ENCODE peak calls at places on chromosomes 3 and 15, in six cellular contexts. P is Peyer's patch, W is heart left ventricle, Q is AG09309, K is fibroblast of the aortic adventitia, F is sigmoid colon. Y is an unnamed sample.
A peak's percentile ranks its signal among the peaks of the same experiment; 100 is the strongest.

GRCh38 chr15:94141802-94142201 is 89.6 kb upstream of the MCTP2 start:
- DNase-seq in F (no peak), Q (no peak), P (no peak), K (no peak), W (no peak), Y (no peak)

GRCh38 chr15:31350771-31351170 is 24.1 kb downstream of the KLF13 start:
- DNase-seq in P (no peak), F (no peak), W (no peak), K (no peak), Q (no peak), Y (no peak)

GRCh38 chr3:20185364-20185732 is 658 bp downstream of the SGO1 start:
- DNase-seq in Q (no peak), F (no peak), K (peak; percentile 7), W (no peak), P (no peak), Y (peak; percentile 40)

GRCh38 chr15:33027636-33028035 is 166.9 kb downstream of the FMN1 start:
- DNase-seq in K (no peak), Q (no peak), W (no peak), F (no peak), P (no peak), Y (no peak)

GRCh38 chr15:89625716-89626115 is 29.6 kb downstream of the KIF7 start:
- DNase-seq in P (no peak), W (no peak), K (no peak), Q (no peak), F (no peak), Y (no peak)

GRCh38 chr3:127525373-127525772 is 65.2 kb downstream of the TPRA1 start:
- DNase-seq in Q (peak; percentile 4), K (peak; percentile 5), P (no peak), W (no peak), F (no peak), Y (no peak)

GRCh38 chr3:184672972-184673875 is 38.6 kb downstream of the MAGEF1 start:
- DNase-seq in W (peak; percentile 40), K (no peak), Q (no peak), F (no peak), P (no peak), Y (no peak)

GRCh38 chr3:42501321-42501680 is 1.1 kb upstream of the VIPR1 start:
- DNase-seq in Q (no peak), F (no peak), P (no peak), K (no peak), W (no peak), Y (no peak)

GRCh38 chr3:190877925-190878324 is 15.4 kb upstream of the GMNC start:
- DNase-seq in W (no peak), F (no peak), K (no peak), P (no peak), Q (no peak), Y (no peak)

GRCh38 chr15:68113273-68113672 is 59.2 kb downstream of the PIAS1 start:
- DNase-seq in F (no peak), K (peak; percentile 55), W (no peak), P (no peak), Q (peak; percentile 0), Y (no peak)

GRCh38 chr3:58288011-58288728 is 17.9 kb upstream of the RPP14 start:
- DNase-seq in Q (no peak), F (no peak), K (no peak), P (no peak), W (no peak), Y (no peak)

GRCh38 chr3:9508781-9509180 is 44.8 kb downstream of the LHFPL4 start:
- DNase-seq in Q (no peak), P (no peak), K (no peak), F (no peak), W (no peak), Y (peak; percentile 33)

GRCh38 chr15:85580914-85581313 is 200.5 kb downstream of the AKAP13 start:
- DNase-seq in P (peak; percentile 70), K (no peak), Q (no peak), F (no peak), W (peak; percentile 73), Y (no peak)

GRCh38 chr15:73991726-73992593 is at the start of gene STOML1:
- DNase-seq in F (peak; percentile 94), P (peak; percentile 95), K (peak; percentile 90), Q (peak; percentile 71), W (peak; percentile 97), Y (peak; percentile 96)

GRCh38 chr3:147299656-147300055 is 106.7 kb downstream of the ZIC4 start:
- DNase-seq in F (no peak), P (no peak), K (peak; percentile 11), W (no peak), Q (peak; percentile 14), Y (no peak)

GRCh38 chr15:99102332-99103235 is 2.3 kb upstream of the SYNM start:
- DNase-seq in P (no peak), F (peak; percentile 62), K (no peak), W (no peak), Q (no peak), Y (no peak)

GRCh38 chr15:44243829-44244228 is 44.7 kb upstream of the GOLM2 start:
- DNase-seq in K (no peak), P (no peak), Q (no peak), W (no peak), F (no peak), Y (no peak)

GRCh38 chr3:78728406-78729145 is 1039.2 kb downstream of the ROBO1 start:
- DNase-seq in P (peak; percentile 51), K (peak; percentile 59), Q (no peak), F (peak; percentile 82), W (peak; percentile 61), Y (peak; percentile 27)

GRCh38 chr3:192237992-192238608 is 489.2 kb downstream of the FGF12 start:
- DNase-seq in K (no peak), F (no peak), P (no peak), W (peak; percentile 51), Q (no peak), Y (no peak)
- TF ChIP-seq CTCF in K (no peak), F (no peak), P (no peak), W (no peak), Q (no peak), Y (no peak)

GRCh38 chr3:186713499-186713898 is 3.7 kb upstream of the KNG1 start:
- DNase-seq in F (no peak), Q (no peak), P (no peak), W (no peak), K (no peak), Y (no peak)

GRCh38 chr3:186705882-186706780 is 11.0 kb upstream of the KNG1 start:
- DNase-seq in W (no peak), F (no peak), Q (no peak), P (no peak), K (no peak), Y (no peak)

DNA sequence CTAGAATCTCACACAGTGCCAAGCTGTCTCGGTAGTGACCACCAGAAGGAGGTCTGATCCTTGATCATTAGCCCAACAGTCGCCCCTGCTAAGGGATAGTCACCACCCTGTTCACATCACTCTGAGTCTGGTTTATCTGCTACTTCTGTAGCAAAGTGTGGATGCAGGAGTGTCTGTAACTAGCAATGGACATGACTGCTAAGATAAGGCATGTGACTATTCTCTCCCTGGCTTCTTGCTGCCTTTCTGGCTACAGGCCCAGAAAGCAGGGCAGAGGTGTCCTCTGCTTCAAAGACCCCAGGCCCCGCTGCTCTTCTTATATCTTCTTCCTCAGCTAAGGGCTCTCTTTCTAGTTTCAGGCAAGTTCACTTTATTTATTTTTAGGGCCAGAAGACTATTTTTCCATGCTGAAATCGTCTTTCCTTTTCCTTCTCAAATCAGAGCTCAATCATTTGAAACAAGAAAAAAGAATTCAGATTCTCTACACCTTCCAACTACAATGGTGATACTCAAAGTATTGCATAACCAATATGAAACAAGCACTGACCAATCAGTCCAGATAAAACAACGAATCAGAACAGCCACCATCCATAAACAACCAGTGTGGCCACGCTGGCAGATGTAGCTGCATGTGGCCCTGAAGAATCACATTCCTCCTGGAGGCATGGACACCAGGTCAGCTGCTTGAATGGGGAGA is 8.0 kb upstream of the KNG1 start:
- DNase-seq in K (no peak), F (no peak), Q (no peak), W (no peak), P (no peak), Y (no peak)
- TF ChIP-seq CTCF in K (no peak), F (no peak), Q (no peak), W (no peak), P (no peak), Y (no peak)

DNA sequence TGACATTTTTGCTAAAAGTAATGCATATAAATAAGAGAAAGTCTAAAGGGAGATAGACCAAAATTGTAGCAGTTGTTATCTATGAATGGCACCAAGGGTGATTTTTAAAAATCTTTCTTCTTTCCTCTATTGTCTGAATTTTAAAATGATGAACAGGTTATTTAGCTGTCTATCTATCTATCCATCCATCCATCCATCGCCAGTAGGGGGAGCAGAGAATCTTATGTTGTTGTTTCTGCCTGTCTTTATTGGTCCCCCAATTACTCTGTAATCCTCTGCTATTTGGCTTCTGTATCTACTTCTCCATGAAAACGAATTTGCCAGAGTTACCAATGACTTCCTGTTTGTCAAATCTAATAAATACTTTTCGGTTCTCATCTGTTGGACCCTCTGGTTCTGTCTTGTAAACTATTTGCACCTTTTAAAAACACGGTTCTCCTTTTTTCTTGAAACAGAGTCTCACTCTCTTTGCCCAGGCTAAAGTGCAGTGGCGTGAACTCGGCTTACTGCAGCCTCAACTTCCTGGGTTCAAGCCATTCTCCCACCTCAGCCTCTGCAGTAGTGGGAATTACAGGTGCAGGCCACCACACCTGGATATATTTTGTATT is 86.0 kb downstream of the ECT2 start:
- DNase-seq in P (no peak), F (no peak), Q (peak; percentile 13), K (peak; percentile 78), W (no peak), Y (no peak)
- TF ChIP-seq CTCF in P (peak; percentile 58), F (peak; percentile 10), Q (peak; percentile 74), K (peak; percentile 83), W (peak; percentile 64), Y (peak; percentile 54)

GRCh38 chr3:112813016-112813415 is 33.6 kb downstream of the CD200R1L start:
- DNase-seq in W (no peak), K (peak; percentile 49), F (no peak), Q (no peak), P (no peak), Y (no peak)

GRCh38 chr3:112813723-112814171 is 32.9 kb downstream of the CD200R1L start:
- DNase-seq in W (no peak), Q (peak; percentile 58), F (no peak), P (no peak), K (peak; percentile 80), Y (no peak)

GRCh38 chr3:112810561-112810960 is 36.1 kb downstream of the CD200R1L start:
- DNase-seq in K (no peak), P (no peak), F (no peak), Q (no peak), W (no peak), Y (no peak)

GRCh38 chr3:112811917-112812660 is 34.6 kb downstream of the CD200R1L start:
- DNase-seq in P (no peak), K (peak; percentile 58), F (peak; percentile 74), Q (no peak), W (no peak), Y (no peak)

DNA sequence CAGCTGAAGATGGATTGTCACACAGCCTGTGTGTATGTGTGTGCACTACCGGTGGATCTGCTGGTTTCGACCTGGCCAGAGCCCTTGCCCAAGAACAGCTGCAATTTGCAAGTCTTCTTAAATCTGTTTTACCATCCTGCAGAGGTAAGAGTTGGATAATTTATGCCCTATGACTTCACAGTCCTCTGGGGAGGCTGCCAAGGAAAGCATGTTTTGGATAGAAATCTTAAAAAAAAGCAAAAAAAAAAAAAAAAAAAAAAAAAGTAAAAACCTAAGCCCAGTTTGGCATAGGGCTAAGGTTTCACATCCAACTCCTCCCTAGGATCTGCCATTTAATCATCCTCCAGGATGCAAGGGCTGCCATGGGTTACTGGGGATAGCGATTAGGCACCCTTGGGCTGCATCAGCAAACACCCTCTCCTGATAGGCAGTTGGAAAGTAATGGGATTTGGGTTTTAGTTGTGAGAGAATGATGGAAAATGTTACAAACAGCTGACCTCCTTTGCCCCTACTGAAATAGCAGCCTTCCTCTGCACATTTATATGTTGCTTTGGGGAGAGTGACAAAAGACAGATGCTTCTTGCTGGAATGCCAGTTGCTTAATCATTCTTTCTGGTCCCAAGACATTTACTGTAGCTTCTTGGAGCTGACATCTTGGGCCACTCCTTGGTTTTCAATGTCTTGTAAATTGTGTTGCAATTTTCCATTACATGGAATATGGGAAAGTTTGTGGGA is 35.3 kb downstream of the CD200R1L start:
- DNase-seq in Q (peak; percentile 94), F (peak; percentile 83), K (peak; percentile 100), W (no peak), P (no peak), Y (no peak)
- TF ChIP-seq CTCF in Q (no peak), F (no peak), K (no peak), W (no peak), P (no peak), Y (no peak)